ENCODE peak calls at places on chromosomes 3 and 15, in eight cellular contexts. U is HCT116, Z is H1, X is K562, M is SK-N-SH, O is HepG2, E is endothelial cell of umbilical vein, W is GM12878. B is an unnamed sample.

GRCh38 chr3:47890832-47891620 is 88.1 kb downstream of the DHX30 start:
- DNase-seq in O (no peak), Z (no peak), M (no peak), E (no peak), W (no peak), U (no peak), X (no peak), B (no peak)

GRCh38 chr3:124163689-124164088 is 171.8 kb upstream of the ROPN1 start:
- DNase-seq in M (no peak), Z (no peak), X (no peak), U (no peak), O (peak), E (no peak), W (no peak), B (no peak)

GRCh38 chr15:52010633-52011595 is 8.1 kb upstream of the MAPK6 start:
- DNase-seq in X (peak), U (peak), W (peak), O (peak), M (no peak), E (no peak), Z (no peak), B (no peak)

GRCh38 chr3:105688821-105689220 is 180.0 kb downstream of the CBLB start:
- DNase-seq in Z (no peak), X (no peak), M (no peak), W (no peak), E (peak), U (no peak), O (peak), B (no peak)

GRCh38 chr3:155369244-155369643 is 75.8 kb upstream of the STRIT1 start:
- DNase-seq in U (no peak), O (no peak), Z (no peak), X (no peak), W (no peak), M (no peak), E (no peak), B (peak)

GRCh38 chr3:127951276-127951675 is 36.2 kb downstream of the KBTBD12 start:
- DNase-seq in Z (no peak), O (no peak), E (peak), M (no peak), U (no peak), W (no peak), X (no peak), B (no peak)

GRCh38 chr3:65902304-65902793 is 136.4 kb downstream of the MAGI1 start:
- DNase-seq in U (no peak), O (no peak), M (no peak), Z (peak), W (no peak), E (no peak), X (no peak), B (peak)

GRCh38 chr3:190242147-190242546 is 80.1 kb downstream of the CLDN1 start:
- DNase-seq in Z (no peak), U (no peak), W (no peak), E (no peak), X (no peak), M (no peak), O (no peak), B (no peak)

GRCh38 chr3:81490541-81491288 is 270.7 kb downstream of the GBE1 start:
- DNase-seq in E (peak), U (peak), W (peak), O (peak), X (peak), M (peak), Z (peak), B (peak)

GRCh38 chr3:12706504-12707253 is 42.8 kb upstream of the RAF1 start:
- DNase-seq in E (peak), O (peak), W (peak), M (peak), X (peak), Z (peak), U (peak), B (peak)

GRCh38 chr3:188931531-188931930 is 240.2 kb upstream of the TPRG1 start:
- DNase-seq in U (no peak), Z (no peak), M (no peak), X (no peak), E (no peak), W (no peak), O (no peak), B (no peak)

GRCh38 chr3:42025388-42026138 is 63.7 kb upstream of the ULK4 start:
- DNase-seq in Z (peak), E (peak), U (peak), O (no peak), X (peak), M (peak), W (no peak), B (peak)

GRCh38 chr3:37892917-37893595 is 31.4 kb downstream of the CTDSPL start:
- DNase-seq in O (peak), U (no peak), E (peak), Z (no peak), M (peak), W (no peak), X (no peak), B (no peak)

GRCh38 chr15:76107169-76107568 is 47.4 kb downstream of the TMEM266 start:
- DNase-seq in W (no peak), M (no peak), Z (no peak), X (no peak), U (no peak), O (no peak), E (no peak), B (no peak)

GRCh38 chr3:58334013-58334321 is 1.3 kb downstream of the PXK start:
- DNase-seq in X (no peak), W (no peak), U (no peak), O (peak), M (no peak), Z (no peak), E (no peak), B (no peak)

DNA sequence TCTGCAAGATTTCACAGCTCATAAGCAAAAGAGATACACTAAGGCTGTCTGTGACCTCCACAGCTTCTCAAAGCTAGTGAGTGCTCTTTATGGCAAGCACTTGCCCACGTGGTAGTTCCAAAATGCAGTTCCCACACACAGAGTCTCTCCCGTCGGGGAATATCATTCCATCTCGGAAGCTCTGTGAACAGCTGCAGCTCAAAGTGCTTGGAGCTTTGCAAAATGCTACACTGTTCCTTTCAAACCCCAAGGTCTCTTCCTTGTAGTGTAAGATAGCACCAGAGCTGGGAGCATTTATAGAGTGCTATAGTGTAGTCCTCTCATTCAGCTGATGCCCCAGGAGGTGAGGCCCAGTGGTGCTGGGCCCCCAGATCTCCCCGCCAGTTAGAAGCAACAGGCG is 36.1 kb downstream of the ST6GAL1 start:
- DNase-seq in Z (no peak), E (no peak), M (no peak), X (no peak), O (no peak), W (no peak), U (no peak), B (no peak)
- H2AFZ ChIP-seq in Z (no peak), E (no peak), M (no peak), X (no peak), O (no peak), W (no peak), U (no peak), B (no peak)

GRCh38 chr3:49213998-49214397 is 42.6 kb downstream of the KLHDC8B start:
- DNase-seq in E (no peak), M (no peak), W (no peak), O (no peak), X (no peak), U (no peak), Z (no peak), B (no peak)
- TF ChIP-seq POLR2AphosphoS5 in E (no peak), M (no peak), W (no peak), O (no peak), X (no peak), U (no peak), Z (no peak), B (no peak)

GRCh38 chr15:68298882-68299381 is 21.4 kb downstream of the FEM1B start:
- DNase-seq in O (no peak), X (no peak), M (no peak), E (no peak), W (peak), U (no peak), Z (no peak), B (no peak)
- H3K27ac ChIP-seq in O (peak), X (no peak), M (peak), E (no peak), W (peak), U (no peak), Z (no peak), B (no peak)

GRCh38 chr15:88623632-88624031 is 2.5 kb downstream of the AEN start:
- DNase-seq in O (no peak), W (no peak), X (no peak), M (no peak), Z (no peak), U (no peak), E (no peak), B (no peak)

GRCh38 chr15:88620995-88621772 is at the start of gene AEN:
- DNase-seq in U (peak), M (peak), X (peak), Z (peak), O (peak), W (peak), E (peak), B (peak)

GRCh38 chr15:88622605-88622975 is 1.4 kb downstream of the AEN start:
- DNase-seq in W (no peak), U (no peak), Z (no peak), E (no peak), X (no peak), M (no peak), O (no peak), B (no peak)

GRCh38 chr15:88623061-88623460 is 1.9 kb downstream of the AEN start:
- DNase-seq in W (no peak), E (peak), U (peak), X (no peak), O (peak), M (no peak), Z (no peak), B (no peak)

GRCh38 chr15:88621789-88622604 is 857 bp downstream of the AEN start:
- DNase-seq in U (no peak), E (peak), O (peak), W (no peak), M (no peak), Z (no peak), X (peak), B (no peak)
- H2AFZ ChIP-seq in U (no peak), E (no peak), O (no peak), W (peak), M (peak), Z (no peak), X (no peak), B (no peak)

GRCh38 chr15:58306591-58307312 is 125.0 kb upstream of the LIPC start:
- DNase-seq in X (no peak), M (peak), W (no peak), O (peak), U (no peak), Z (no peak), E (no peak), B (no peak)
- TF ChIP-seq POLR2AphosphoS5 in X (no peak), M (no peak), W (no peak), O (no peak), U (no peak), Z (no peak), E (no peak), B (no peak)

GRCh38 chr15:78303729-78304486 is 4.5 kb upstream of the SKIC8 start:
- DNase-seq in U (no peak), Z (peak), O (no peak), W (no peak), E (no peak), X (peak), M (no peak), B (peak)

GRCh38 chr15:78304487-78305413 is 5.3 kb upstream of the SKIC8 start:
- DNase-seq in U (no peak), W (no peak), X (no peak), M (no peak), Z (peak), O (no peak), E (no peak), B (no peak)

GRCh38 chr15:78307977-78308376 is 8.6 kb upstream of the SKIC8 start:
- DNase-seq in O (no peak), M (no peak), U (no peak), X (peak), E (no peak), Z (no peak), W (no peak), B (no peak)

GRCh38 chr15:78308422-78309021 is 9.1 kb upstream of the SKIC8 start:
- DNase-seq in X (peak), Z (peak), O (peak), E (peak), M (peak), U (peak), W (no peak), B (peak)

DNA sequence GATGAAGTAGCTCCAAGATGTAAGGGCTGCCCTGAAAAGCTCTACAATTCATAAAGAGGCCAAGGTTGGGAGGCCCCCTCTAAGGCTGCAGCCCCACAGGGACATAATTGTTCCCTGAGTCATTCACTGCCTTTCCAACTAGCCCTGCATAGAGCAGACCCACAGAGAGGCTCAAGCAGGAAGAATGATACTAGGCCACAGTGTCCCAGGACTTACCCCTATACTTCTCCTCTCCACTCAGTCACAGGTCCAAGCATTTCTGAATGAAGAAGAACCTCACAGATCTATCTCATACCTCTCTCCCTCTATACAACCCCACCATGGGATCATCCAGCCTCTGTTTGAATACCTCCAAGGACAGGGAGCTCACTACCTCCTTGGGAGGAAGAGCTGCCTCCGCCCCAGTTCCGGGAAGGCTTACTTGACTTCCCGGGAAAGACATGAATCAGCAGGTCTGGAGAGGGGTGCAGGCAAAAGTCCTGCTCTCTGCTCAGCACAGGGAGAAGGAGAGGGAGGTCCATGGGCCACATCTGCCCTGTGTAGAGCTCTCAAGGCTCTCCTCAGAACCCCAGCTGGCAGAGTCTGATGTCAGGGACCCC is 6.9 kb upstream of the SKIC8 start:
- DNase-seq in E (no peak), W (no peak), Z (no peak), M (no peak), U (no peak), O (no peak), X (peak), B (no peak)
- H3K27ac ChIP-seq in E (no peak), W (no peak), Z (no peak), M (peak), U (no peak), O (no peak), X (peak), B (no peak)

DNA sequence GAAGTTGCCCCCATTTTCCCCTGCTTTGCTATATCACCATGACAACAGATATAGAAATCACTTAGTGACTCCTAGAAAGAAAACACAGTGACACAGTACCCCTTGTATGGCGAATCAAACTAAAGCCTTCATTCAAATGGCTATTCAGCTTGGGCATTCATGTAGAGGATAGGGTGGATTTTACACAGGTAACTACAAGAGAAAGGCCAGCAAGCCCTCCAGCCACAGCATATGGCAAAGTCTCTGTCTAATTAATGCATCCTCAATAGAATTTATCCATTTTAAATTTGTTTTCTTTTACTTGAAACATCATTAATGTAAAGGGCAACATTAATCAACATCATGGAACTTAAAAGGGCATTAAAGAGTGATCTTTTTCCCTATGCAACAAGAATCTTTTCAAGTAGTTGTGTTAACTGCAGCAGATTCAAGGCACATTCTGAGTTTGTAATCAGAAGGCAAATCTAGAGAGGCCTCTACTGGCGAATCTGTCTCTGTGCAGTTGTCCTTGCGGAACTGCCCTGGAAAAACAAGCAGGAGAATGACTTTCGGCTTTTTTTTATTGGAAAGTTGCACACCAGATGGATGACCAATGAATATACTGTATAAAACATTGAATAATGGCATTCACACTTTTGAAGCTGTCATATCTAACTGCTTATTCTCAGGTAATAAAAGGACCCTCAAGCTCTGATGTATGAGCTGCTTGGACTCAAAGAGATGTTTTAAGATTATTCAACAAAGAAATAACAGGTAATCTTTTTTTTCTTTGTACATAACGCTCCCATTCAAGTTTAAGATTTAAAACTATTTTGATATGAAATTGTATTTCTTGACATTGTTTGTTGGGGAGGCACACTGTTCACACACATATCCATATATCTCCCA is 621.6 kb upstream of the AGTR1 start:
- DNase-seq in Z (no peak), U (peak), W (no peak), E (peak), X (no peak), M (peak), O (peak), B (peak)
- H2AFZ ChIP-seq in Z (no peak), U (peak), W (no peak), E (peak), X (no peak), M (no peak), O (no peak), B (no peak)

DNA sequence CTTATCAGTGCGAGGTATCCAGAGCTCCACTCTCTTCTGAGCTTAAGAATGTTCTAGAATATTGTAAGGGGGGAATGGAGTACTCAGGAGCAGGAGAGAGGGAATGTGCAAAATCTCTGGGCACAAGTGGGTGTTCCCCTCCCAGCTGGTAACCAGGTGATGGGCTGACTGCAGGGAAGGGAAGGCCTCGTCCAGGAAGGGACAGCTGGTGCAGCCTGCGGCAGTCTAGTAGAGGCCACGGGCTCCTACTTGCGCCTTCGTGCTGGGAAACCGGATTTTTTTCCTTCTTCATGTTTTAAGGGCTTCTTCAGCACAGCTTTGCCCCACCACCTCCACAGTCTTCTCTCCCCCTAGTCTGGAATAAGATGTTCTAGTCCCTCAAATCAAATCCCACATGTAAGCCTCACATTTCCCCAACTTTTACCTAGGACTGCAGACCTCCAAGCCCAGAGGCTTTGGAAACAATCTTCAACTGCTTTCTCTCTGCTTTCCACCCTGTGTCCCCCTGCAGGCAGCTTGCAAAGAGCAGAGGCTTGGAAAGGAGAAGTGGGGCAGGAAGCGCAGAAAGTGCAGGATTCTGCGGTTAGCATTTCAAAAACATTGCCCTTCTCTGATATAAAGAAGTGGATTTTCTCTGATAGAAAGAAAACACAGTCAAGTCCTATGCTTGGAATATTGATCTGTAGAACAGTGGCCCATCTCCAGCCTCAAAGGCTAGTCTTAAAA is 11.9 kb upstream of the CGNL1 start:
- DNase-seq in O (peak), E (peak), U (no peak), M (no peak), Z (no peak), W (no peak), X (no peak), B (peak)
- TF ChIP-seq POLR2AphosphoS5 in O (no peak), E (no peak), U (no peak), M (no peak), Z (no peak), W (no peak), X (no peak), B (no peak)

B was measured in GM23338.